ENCODE peak calls at places on chromosomes 2 and 18, in nine cellular contexts. S is A549; K is PC-3; X is tibial artery; I is CD8-positive, alpha-beta T cell; J is H1; H is right cardiac atrium; R is CD8-positive, alpha-beta memory T cell; D is CD4-positive, alpha-beta memory T cell. U is an unnamed sample. For H3K4me1 and H3K9me3, the result is how much of the 10 kb centered on the place peaks cover.

GRCh38 chr18:79644666-79645057 is 34.9 kb upstream of the CTDP1 start:
- DNase-seq in S (no peak), K (no peak), X (no peak), I (no peak), J (no peak), H (no peak), R (no peak), D (no peak), U (no peak)

GRCh38 chr2:126220336-126220735 is 435.6 kb upstream of the GYPC start:
- DNase-seq in S (no peak), K (peak), X (no peak), I (no peak), J (no peak), H (no peak), R (no peak), D (no peak), U (no peak)

GRCh38 chr2:191927319-191927867 is 80.5 kb upstream of the CAVIN2 start:
- DNase-seq in S (peak), K (peak), X (no peak), I (no peak), J (no peak), H (no peak), R (no peak), D (no peak), U (peak)

GRCh38 chr2:68418855-68419254 is 48.2 kb downstream of the FBXO48 start:
- DNase-seq in S (no peak), K (no peak), X (no peak), I (no peak), J (no peak), H (no peak), R (no peak), D (no peak), U (peak)

GRCh38 chr2:2157400-2157799 is 173.7 kb downstream of the MYT1L start:
- DNase-seq in S (no peak), K (no peak), X (no peak), I (no peak), J (no peak), H (no peak), R (no peak), D (no peak), U (no peak)

GRCh38 chr2:101442667-101443061 is 32.2 kb downstream of the RFX8 start:
- DNase-seq in S (no peak), K (peak), X (no peak), I (no peak), J (no peak), H (no peak), R (no peak), D (no peak), U (no peak)

GRCh38 chr2:42332575-42332974 is 28.4 kb downstream of the COX7A2L start:
- DNase-seq in S (no peak), K (no peak), X (no peak), I (no peak), J (no peak), H (no peak), R (no peak), D (no peak), U (no peak)

GRCh38 chr2:23381084-23381483 is 3.9 kb upstream of the KLHL29 start:
- DNase-seq in S (peak), K (peak), X (peak), I (no peak), J (no peak), H (peak), R (peak), D (peak), U (no peak)

GRCh38 chr2:85772019-85772745 is 18.4 kb downstream of the ATOH8 start:
- DNase-seq in S (peak), K (peak), X (peak), I (no peak), J (no peak), H (peak), R (no peak), D (no peak), U (no peak)

GRCh38 chr18:80046431-80046830 is 12.2 kb downstream of the RBFA start:
- DNase-seq in S (no peak), K (no peak), X (no peak), I (no peak), J (no peak), H (no peak), R (no peak), D (no peak), U (no peak)

GRCh38 chr2:42877936-42878335 is 85.6 kb upstream of the HAAO start:
- DNase-seq in S (no peak), K (no peak), X (no peak), I (no peak), J (no peak), H (no peak), R (no peak), D (no peak), U (no peak)

GRCh38 chr2:197079832-197080555 is 153.5 kb upstream of the PGAP1 start:
- DNase-seq in S (no peak), K (peak), X (no peak), I (no peak), J (no peak), H (no peak), R (no peak), D (no peak), U (no peak)

GRCh38 chr18:8424917-8425725 is 184.1 kb upstream of the RAB12 start:
- DNase-seq in S (no peak), K (peak), X (no peak), I (no peak), J (peak), H (no peak), R (no peak), D (no peak), U (no peak)

GRCh38 chr2:189247276-189247675 is 67.7 kb upstream of the COL5A2 start:
- DNase-seq in S (no peak), K (no peak), X (no peak), I (no peak), J (no peak), H (no peak), R (no peak), D (no peak), U (no peak)

GRCh38 chr2:163682695-163683094 is 53.1 kb downstream of the FIGN start:
- DNase-seq in S (no peak), K (peak), X (no peak), I (no peak), J (no peak), H (no peak), R (no peak), D (no peak), U (no peak)

GRCh38 chr2:132583666-132584360 is 86.2 kb downstream of the LYPD1 start:
- DNase-seq in S (no peak), K (no peak), X (no peak), I (no peak), J (no peak), H (no peak), R (no peak), D (no peak), U (no peak)

GRCh38 chr2:222518570-222519381 is 94.4 kb downstream of the SGPP2 start:
- DNase-seq in S (no peak), K (peak), X (no peak), I (no peak), J (no peak), H (no peak), R (no peak), D (no peak), U (peak)

GRCh38 chr2:217911283-217911965 is 91.4 kb downstream of the TNS1 start:
- DNase-seq in S (no peak), K (no peak), X (no peak), I (no peak), J (no peak), H (peak), R (no peak), D (no peak), U (no peak)

GRCh38 chr2:171669121-171669520 is 18.1 kb upstream of the DYNC1I2 start:
- DNase-seq in S (no peak), K (no peak), X (no peak), I (no peak), J (no peak), H (no peak), R (no peak), D (no peak), U (no peak)

GRCh38 chr2:38515155-38516074 is 87.3 kb downstream of the HNRNPLL start:
- DNase-seq in S (no peak), K (peak), X (no peak), I (no peak), J (no peak), H (peak), R (no peak), D (no peak), U (no peak)

GRCh38 chr2:25514043-25514627 is 159.2 kb downstream of the DTNB start:
- DNase-seq in S (no peak), K (no peak), X (no peak), I (no peak), J (no peak), H (no peak), R (no peak), D (no peak), U (no peak)

GRCh38 chr2:110771549-110772382 is 39.4 kb downstream of the ACOXL start:
- DNase-seq in S (no peak), K (peak), X (no peak), I (no peak), J (no peak), H (no peak), R (no peak), D (no peak), U (no peak)

GRCh38 chr2:164150601-164151000 is 414.8 kb upstream of the FIGN start:
- DNase-seq in S (no peak), K (no peak), X (no peak), I (no peak), J (no peak), H (no peak), R (no peak), D (no peak), U (no peak)

GRCh38 chr2:8882094-8882493 is 44.7 kb upstream of the KIDINS220 start:
- DNase-seq in S (no peak), K (peak), X (no peak), I (no peak), J (peak), H (no peak), R (no peak), D (no peak), U (peak)

GRCh38 chr2:75801234-75801982 is 90.7 kb upstream of the GCFC2 start:
- DNase-seq in S (no peak), K (no peak), X (no peak), I (no peak), J (no peak), H (no peak), R (no peak), D (no peak), U (no peak)

GRCh38 chr2:3268705-3269029 is 109.0 kb downstream of the EIPR1 start:
- DNase-seq in S (no peak), K (no peak), X (no peak), I (no peak), J (no peak), H (peak), R (no peak), D (no peak), U (no peak)

GRCh38 chr2:58137221-58137620 is 90.6 kb downstream of the VRK2 start:
- DNase-seq in S (no peak), K (peak), X (no peak), I (no peak), J (no peak), H (no peak), R (no peak), D (no peak), U (no peak)

GRCh38 chr2:66790651-66791181 is 355.8 kb downstream of the MEIS1 start:
- DNase-seq in S (no peak), K (peak), X (no peak), I (no peak), J (no peak), H (no peak), R (no peak), D (no peak), U (no peak)

GRCh38 chr18:29430416-29430815 is 1253.5 kb upstream of the CDH2 start:
- DNase-seq in S (no peak), K (peak), X (no peak), I (no peak), J (no peak), H (no peak), R (no peak), D (no peak), U (no peak)

DNA sequence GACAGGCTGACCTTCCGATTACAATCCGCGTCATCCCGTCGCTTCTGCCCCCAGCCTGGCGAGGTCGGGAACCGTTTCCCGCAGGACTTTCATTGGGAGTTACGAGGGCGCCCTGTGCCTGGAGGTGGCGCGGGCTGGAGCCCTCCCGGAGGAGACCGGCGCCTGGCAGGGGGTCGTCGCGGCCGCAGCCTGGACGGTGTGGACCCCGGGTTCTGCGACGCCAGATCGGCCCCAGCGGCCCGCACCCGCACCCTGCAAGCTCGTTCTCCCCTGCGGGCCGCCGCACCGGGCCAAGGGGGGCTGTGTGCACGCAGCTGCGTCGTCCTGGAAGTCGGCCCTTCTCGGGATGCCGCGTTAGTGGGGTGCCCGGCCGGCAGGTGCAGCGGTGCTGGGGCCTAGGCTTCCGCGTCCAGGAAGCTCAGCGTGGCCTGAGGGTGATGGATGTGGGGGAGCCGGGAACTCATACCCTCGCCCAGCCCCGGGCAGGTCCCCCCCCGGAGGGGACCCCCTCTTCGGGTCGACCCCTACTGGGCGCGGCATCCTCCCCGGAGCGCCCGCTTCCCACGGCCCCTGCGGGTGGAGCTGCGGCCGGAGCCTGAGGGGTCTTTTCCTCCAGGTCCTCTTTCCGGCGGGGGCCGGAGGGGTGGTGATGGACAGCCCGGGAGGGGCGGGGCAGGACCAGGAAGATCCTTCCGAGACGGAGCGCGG is 64.0 kb downstream of the LRRFIP1 start:
- DNase-seq in S (no peak), K (peak), X (no peak), I (no peak), J (no peak), H (no peak), R (no peak), D (no peak), U (no peak)
- H3K4me1 ChIP-seq in S (half or more), K (half or more), X (under half), I (half or more), J (under half), H (under half), R (half or more), D (half or more), U (under half)

GRCh38 chr2:179191110-179191509 is 73.5 kb downstream of the SESTD1 start:
- DNase-seq in S (no peak), K (peak), X (no peak), I (no peak), J (no peak), H (no peak), R (no peak), D (no peak), U (no peak)
- H3K9me3 ChIP-seq in S (under half), K (under half), X (under half), I (under half), J (under half), H (under half), R (under half), D (under half), U (under half)

DNA sequence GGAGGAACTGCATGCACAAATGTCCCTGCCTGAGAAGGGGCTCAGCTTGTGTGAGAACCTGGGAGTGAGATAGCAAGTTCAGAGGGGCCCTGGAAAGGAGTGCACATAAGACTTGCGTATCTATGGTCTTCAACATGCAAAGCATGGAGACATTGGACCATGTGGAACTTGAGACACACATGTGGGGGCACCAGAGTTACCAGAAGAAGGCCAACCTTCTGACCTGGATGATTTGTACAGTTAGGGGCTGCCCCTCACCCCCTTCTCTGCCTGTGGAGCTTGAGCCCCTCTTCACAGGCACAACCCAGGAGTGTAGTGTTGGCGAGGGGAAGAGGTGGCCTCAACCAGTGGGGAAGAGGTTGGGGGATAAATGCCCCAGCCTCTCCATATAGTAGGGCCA is 165.0 kb upstream of the ARL4C start:
- DNase-seq in S (no peak), K (no peak), X (no peak), I (no peak), J (no peak), H (no peak), R (no peak), D (no peak), U (no peak)
- H3K4me3 ChIP-seq in S (no peak), K (no peak), X (no peak), I (no peak), J (no peak), H (no peak), R (no peak), D (no peak), U (no peak)

GRCh38 chr2:120759543-120760331 is 24.1 kb downstream of the GLI2 start:
- DNase-seq in S (no peak), K (no peak), X (peak), I (no peak), J (no peak), H (peak), R (no peak), D (no peak), U (no peak)
- H3K4me1 ChIP-seq in S (half or more), K (under half), X (under half), I (under half), J (under half), H (under half), R (under half), D (under half), U (under half)

U was measured in NT2/D1.